ENCODE peak calls at places on chromosomes 16 and 17, in eight cellular contexts. R is heart right ventricle, B is right atrium auricular region, S is OCI-LY7, Z is cardiac muscle cell, C is uterus, K is GM23338, A is upper lobe of right lung. V is an unnamed sample. For H3K4me1, the result is how much of the 10 kb centered on the place peaks cover.

GRCh38 chr17:81097134-81097942 is 62.4 kb downstream of the BAIAP2 start:
- DNase-seq in R (peak), B (peak), S (no peak), Z (peak), C (peak), K (peak), A (peak), V (peak)

GRCh38 chr17:72890711-72891110 is 201.8 kb downstream of the SLC39A11 start:
- DNase-seq in R (no peak), B (no peak), S (no peak), Z (no peak), C (no peak), K (no peak), A (no peak), V (no peak)

GRCh38 chr17:66165537-66166123 is 26.3 kb downstream of the CEP112 start:
- DNase-seq in R (no peak), B (no peak), S (peak), Z (peak), C (no peak), K (peak), A (no peak), V (peak)

GRCh38 chr17:60645918-60646523 is 31.6 kb upstream of the BCAS3 start:
- DNase-seq in R (no peak), B (no peak), S (no peak), Z (no peak), C (no peak), K (no peak), A (no peak), V (no peak)

GRCh38 chr16:50884066-50884860 is 142.4 kb downstream of the CYLD start:
- DNase-seq in R (no peak), B (peak), S (peak), Z (no peak), C (no peak), K (peak), A (no peak), V (no peak)

GRCh38 chr17:40345161-40346034 is 19.1 kb downstream of the GJD3 start:
- DNase-seq in R (peak), B (peak), S (no peak), Z (peak), C (peak), K (peak), A (peak), V (peak)

GRCh38 chr17:82525712-82526111 is 6.2 kb downstream of the FOXK2 start:
- DNase-seq in R (no peak), B (no peak), S (no peak), Z (no peak), C (no peak), K (no peak), A (no peak), V (no peak)

GRCh38 chr17:41553176-41553575 is 18.7 kb downstream of the KRT9 start:
- DNase-seq in R (no peak), B (no peak), S (no peak), Z (no peak), C (no peak), K (no peak), A (no peak), V (no peak)

GRCh38 chr16:14364386-14365199 is 265.5 kb downstream of the PARN start:
- DNase-seq in R (no peak), B (no peak), S (no peak), Z (no peak), C (no peak), K (peak), A (peak), V (no peak)

GRCh38 chr17:42989726-42990652 is 8.2 kb upstream of the RPL27 start:
- DNase-seq in R (no peak), B (no peak), S (no peak), Z (no peak), C (no peak), K (no peak), A (no peak), V (no peak)

GRCh38 chr17:15782809-15783208 is 50.7 kb downstream of the TBC1D26 start:
- DNase-seq in R (peak), B (no peak), S (no peak), Z (no peak), C (peak), K (peak), A (peak), V (no peak)

GRCh38 chr16:16988963-16989362 is 481.8 kb downstream of the XYLT1 start:
- DNase-seq in R (no peak), B (no peak), S (no peak), Z (no peak), C (no peak), K (no peak), A (no peak), V (no peak)

GRCh38 chr16:58346831-58347371 is 45.4 kb upstream of the GINS3 start:
- DNase-seq in R (no peak), B (no peak), S (no peak), Z (peak), C (no peak), K (no peak), A (no peak), V (no peak)

GRCh38 chr17:44170499-44171201 is at the start of gene ASB16:
- DNase-seq in R (peak), B (no peak), S (no peak), Z (peak), C (peak), K (peak), A (no peak), V (no peak)

GRCh38 chr17:18000044-18000443 is 27.4 kb downstream of the DRC3 start:
- DNase-seq in R (no peak), B (no peak), S (no peak), Z (no peak), C (no peak), K (no peak), A (no peak), V (no peak)

GRCh38 chr17:338442-339192 is 14.0 kb downstream of the RPH3AL start:
- DNase-seq in R (no peak), B (no peak), S (no peak), Z (no peak), C (no peak), K (no peak), A (peak), V (no peak)

GRCh38 chr16:80376941-80377340 is 163.9 kb upstream of the DYNLRB2 start:
- DNase-seq in R (no peak), B (no peak), S (no peak), Z (no peak), C (no peak), K (no peak), A (no peak), V (no peak)

GRCh38 chr17:40791116-40791515 is 8.6 kb downstream of the KRT28 start:
- DNase-seq in R (no peak), B (no peak), S (no peak), Z (no peak), C (no peak), K (no peak), A (no peak), V (no peak)

GRCh38 chr17:30378191-30378796 is 433 bp upstream of the CPD start:
- DNase-seq in R (peak), B (no peak), S (peak), Z (peak), C (no peak), K (peak), A (peak), V (peak)

GRCh38 chr16:23871924-23872323 is 36.1 kb downstream of the PRKCB start:
- DNase-seq in R (no peak), B (no peak), S (no peak), Z (no peak), C (no peak), K (no peak), A (no peak), V (no peak)

GRCh38 chr16:87044829-87045228 is 272.4 kb downstream of the C16orf95 start:
- DNase-seq in R (no peak), B (no peak), S (no peak), Z (no peak), C (no peak), K (no peak), A (no peak), V (no peak)

GRCh38 chr17:29149431-29150064 is 30.6 kb downstream of the MYO18A start:
- DNase-seq in R (no peak), B (no peak), S (peak), Z (no peak), C (peak), K (no peak), A (no peak), V (no peak)

GRCh38 chr17:78779848-78780247 is 2.2 kb downstream of the CYTH1 start:
- DNase-seq in R (no peak), B (no peak), S (peak), Z (no peak), C (no peak), K (no peak), A (peak), V (peak)

GRCh38 chr16:70685061-70685937 is 554 bp downstream of the MTSS2 start:
- DNase-seq in R (no peak), B (no peak), S (no peak), Z (peak), C (no peak), K (no peak), A (no peak), V (no peak)

GRCh38 chr16:12583237-12583897 is 220.3 kb downstream of the CPPED1 start:
- DNase-seq in R (no peak), B (no peak), S (no peak), Z (no peak), C (no peak), K (no peak), A (no peak), V (no peak)

GRCh38 chr16:75263963-75264445 is 12.6 kb upstream of the BCAR1 start:
- DNase-seq in R (peak), B (peak), S (no peak), Z (no peak), C (peak), K (no peak), A (no peak), V (no peak)

GRCh38 chr16:1839554-1839953 is 12.5 kb downstream of the FAHD1 start:
- DNase-seq in R (no peak), B (no peak), S (no peak), Z (no peak), C (no peak), K (peak), A (no peak), V (no peak)

GRCh38 chr16:85800321-85800669 is 800 bp downstream of the COX4I1 start:
- DNase-seq in R (no peak), B (no peak), S (peak), Z (peak), C (no peak), K (peak), A (no peak), V (no peak)

GRCh38 chr17:11701906-11702305 is 103.6 kb downstream of the DNAH9 start:
- DNase-seq in R (no peak), B (no peak), S (no peak), Z (no peak), C (no peak), K (no peak), A (no peak), V (no peak)

GRCh38 chr17:29158515-29159275 is 21.5 kb downstream of the MYO18A start:
- DNase-seq in R (no peak), B (no peak), S (no peak), Z (no peak), C (no peak), K (no peak), A (no peak), V (no peak)

GRCh38 chr16:28910046-28911031 is 14.7 kb downstream of the RABEP2 start:
- DNase-seq in R (no peak), B (no peak), S (peak), Z (no peak), C (no peak), K (no peak), A (no peak), V (no peak)

GRCh38 chr16:80526418-80527061 is 14.3 kb upstream of the DYNLRB2 start:
- DNase-seq in R (peak), B (no peak), S (peak), Z (peak), C (peak), K (peak), A (no peak), V (peak)

GRCh38 chr16:30651124-30652004 is 604 bp downstream of the PRR14 start:
- DNase-seq in R (peak), B (peak), S (peak), Z (peak), C (peak), K (peak), A (peak), V (peak)

GRCh38 chr16:73152731-73153130 is 104.8 kb upstream of the ZFHX3 start:
- DNase-seq in R (no peak), B (no peak), S (no peak), Z (peak), C (no peak), K (peak), A (no peak), V (no peak)

DNA sequence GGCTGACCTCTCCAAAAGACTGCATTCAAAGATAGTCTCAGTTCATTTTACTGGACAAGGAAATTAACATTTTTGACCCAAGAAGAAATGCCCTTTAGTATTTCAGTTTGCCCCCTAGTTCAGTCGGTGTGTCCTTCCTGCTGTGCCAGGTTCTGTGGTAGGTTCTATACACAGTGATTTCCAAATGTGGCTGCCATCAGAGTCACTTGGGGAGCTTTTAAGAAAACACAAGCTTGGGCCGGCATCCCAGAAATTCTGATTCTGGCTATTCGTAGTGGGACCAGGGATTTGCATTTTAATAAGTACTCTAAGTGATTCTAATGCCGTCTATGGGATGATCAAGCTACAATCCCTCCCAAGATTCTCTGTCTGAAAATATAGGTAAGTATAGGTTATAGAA is 10.1 kb downstream of the RSPRY1 start:
- DNase-seq in R (no peak), B (no peak), S (no peak), Z (no peak), C (no peak), K (no peak), A (no peak), V (no peak)
- H3K27ac ChIP-seq in R (no peak), B (no peak), S (no peak), Z (no peak), C (no peak), K (no peak), A (no peak), V (no peak)

GRCh38 chr17:75410141-75410540 is 4.7 kb upstream of the GRB2 start:
- DNase-seq in R (no peak), B (no peak), S (no peak), Z (no peak), C (no peak), K (no peak), A (no peak), V (no peak)
- H3K4me1 ChIP-seq in R (under half), B (under half), S (half or more), Z (under half), C (under half), K (under half), A (under half), V (under half)

DNA sequence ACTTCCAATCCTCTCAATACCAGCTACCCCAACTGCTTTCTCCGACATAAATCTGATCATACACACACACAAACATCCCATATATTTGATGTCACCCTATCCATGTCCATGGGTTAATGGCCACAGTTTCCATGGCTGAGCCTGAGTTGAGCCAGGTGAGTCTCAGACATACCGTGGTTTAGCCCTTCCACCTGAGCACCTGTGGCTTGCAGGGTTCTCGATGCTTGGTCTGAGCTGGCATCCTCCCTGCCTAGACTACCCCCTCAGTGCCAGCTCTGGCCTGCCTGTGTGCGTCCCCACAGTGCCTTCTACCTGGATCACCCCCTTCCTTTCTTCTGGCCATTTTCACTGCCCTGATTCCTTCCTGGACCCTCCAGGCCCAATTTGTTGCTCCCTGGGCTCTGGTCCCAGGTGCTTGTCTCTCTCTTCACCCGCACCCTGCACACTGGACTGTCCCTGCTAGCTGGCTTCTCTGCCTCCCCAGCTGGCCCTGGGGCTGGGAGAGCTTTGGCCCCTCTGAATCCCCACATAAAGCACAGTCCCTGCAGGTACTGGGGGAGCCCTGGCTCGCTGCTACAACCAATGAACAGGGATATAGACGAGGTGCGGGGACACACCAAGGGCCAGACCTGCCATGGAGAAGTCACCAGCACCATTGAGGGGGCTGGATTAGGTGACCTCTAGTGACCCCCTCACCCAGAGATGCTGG is 7.4 kb downstream of the ELMO3 start:
- DNase-seq in R (no peak), B (no peak), S (no peak), Z (no peak), C (no peak), K (no peak), A (no peak), V (no peak)
- H3K27ac ChIP-seq in R (no peak), B (no peak), S (no peak), Z (no peak), C (no peak), K (no peak), A (no peak), V (no peak)

GRCh38 chr17:77319211-77320031 is 178.7 kb downstream of the SEC14L1 start:
- DNase-seq in R (peak), B (peak), S (peak), Z (no peak), C (peak), K (peak), A (peak), V (peak)
- H3K4me1 ChIP-seq in R (half or more), B (under half), S (half or more), Z (under half), C (under half), K (under half), A (half or more), V (under half)

GRCh38 chr16:10655415-10655977 is 39.2 kb downstream of the TEKT5 start:
- DNase-seq in R (no peak), B (no peak), S (no peak), Z (no peak), C (no peak), K (no peak), A (no peak), V (no peak)

GRCh38 chr16:10657925-10658324 is 36.8 kb downstream of the TEKT5 start:
- DNase-seq in R (no peak), B (no peak), S (no peak), Z (no peak), C (no peak), K (no peak), A (no peak), V (no peak)

GRCh38 chr16:10656618-10657017 is 38.1 kb downstream of the TEKT5 start:
- DNase-seq in R (no peak), B (no peak), S (no peak), Z (no peak), C (no peak), K (no peak), A (no peak), V (no peak)

GRCh38 chr16:10658943-10659342 is 35.8 kb downstream of the TEKT5 start:
- DNase-seq in R (no peak), B (no peak), S (no peak), Z (no peak), C (no peak), K (no peak), A (no peak), V (no peak)

DNA sequence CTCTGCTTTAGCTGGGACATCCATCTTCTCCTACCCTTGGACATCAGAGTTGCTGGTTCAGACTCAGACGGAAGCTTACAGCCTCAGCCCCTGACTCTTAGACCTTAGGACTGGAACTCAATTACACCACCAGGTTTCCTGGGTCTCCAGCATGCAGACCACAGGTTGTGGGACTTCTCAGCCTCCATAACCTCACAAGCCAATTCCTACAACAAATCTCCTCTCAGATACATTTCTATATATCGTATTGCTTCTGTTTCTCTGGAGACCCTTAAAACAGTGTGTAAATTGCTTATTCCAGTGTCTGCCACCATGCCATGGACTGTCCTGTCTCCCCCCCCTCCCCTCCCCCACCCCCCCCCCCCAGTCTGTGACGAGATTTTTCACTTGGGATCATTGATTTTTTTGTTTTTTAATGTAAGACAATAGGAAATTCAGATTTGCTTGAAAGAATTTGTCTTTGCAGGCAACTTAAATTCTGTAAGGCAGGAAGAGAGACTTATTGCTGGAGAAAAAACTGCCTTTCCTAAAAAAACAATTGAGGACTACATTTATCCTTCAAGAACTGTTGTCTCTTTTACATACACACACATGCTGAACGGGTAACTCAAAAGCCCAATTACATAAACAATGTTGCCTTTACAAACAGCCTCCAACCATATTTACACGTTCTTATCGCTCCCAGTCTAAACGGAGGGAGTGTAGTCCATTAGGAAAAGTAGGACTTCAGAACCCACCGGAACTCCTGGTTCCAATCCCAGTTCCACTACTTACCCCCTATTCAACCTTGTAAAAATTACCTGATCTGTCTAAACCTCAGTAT is 39.9 kb downstream of the TEKT5 start:
- DNase-seq in R (no peak), B (no peak), S (no peak), Z (no peak), C (no peak), K (no peak), A (no peak), V (no peak)
- H3K27ac ChIP-seq in R (no peak), B (no peak), S (no peak), Z (no peak), C (no peak), K (no peak), A (no peak), V (no peak)

DNA sequence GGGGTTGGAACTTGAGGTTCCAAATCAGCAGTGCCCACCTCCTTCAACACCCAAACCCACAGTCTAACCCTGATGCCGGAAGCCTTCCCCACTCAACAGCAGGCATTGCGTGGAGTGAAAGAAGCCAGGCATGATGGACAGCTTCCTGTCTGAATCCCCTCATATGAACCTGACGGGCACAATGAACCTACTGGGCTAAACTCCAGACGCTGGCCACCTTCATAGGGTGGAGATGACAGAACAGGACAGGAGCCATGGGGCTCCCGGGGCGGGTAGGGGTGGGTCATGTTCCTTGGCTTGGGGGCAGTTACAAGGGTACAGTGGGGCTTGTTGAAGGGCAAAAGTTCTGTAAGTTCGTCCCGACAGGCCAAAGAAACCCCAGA is 460 bp upstream of the HSBP1 start:
- DNase-seq in R (no peak), B (no peak), S (no peak), Z (no peak), C (no peak), K (no peak), A (no peak), V (no peak)
- H3K4me1 ChIP-seq in R (half or more), B (under half), S (under half), Z (under half), C (under half), K (under half), A (under half), V (under half)